ENCODE peak calls at places on chromosome 10, in nine cellular contexts. One of them, this sample, is unnamed.

GRCh38 chr10:104328916-104329710 is 9.2 kb downstream of the ITPRIP start:
- DNase-seq in fibroblast of lung: peak; percentile 97
- DNase-seq in activated CD4-positive, alpha-beta T cell treated with anti-CD3 and anti-CD28 coated beads, Interleukin-2, amount 10 ng/mL, durations not matched to agents 7 days and 5 days: peak; percentile 72
- DNase-seq in M059J: peak; percentile 91
- DNase-seq in T follicular helper cell: peak; percentile 67
- DNase-seq in Panc1: peak; percentile 98
- DNase-seq in neural progenitor cell: peak; percentile 92
- DNase-seq in cardiac muscle cell: peak; percentile 94
- DNase-seq in NCI-H1417: peak; percentile 84
- DNase-seq in this sample: peak; percentile 79

GRCh38 chr10:9684186-9684585 is 1333.5 kb upstream of the CELF2 start:
- DNase-seq in cardiac muscle cell: no peak
- DNase-seq in fibroblast of lung: no peak
- DNase-seq in Panc1: no peak
- DNase-seq in activated CD4-positive, alpha-beta T cell treated with anti-CD3 and anti-CD28 coated beads, Interleukin-2, amount 10 ng/mL, durations not matched to agents 7 days and 5 days: no peak
- DNase-seq in NCI-H1417: no peak
- DNase-seq in T follicular helper cell: no peak
- DNase-seq in M059J: no peak
- DNase-seq in neural progenitor cell: no peak
- DNase-seq in this sample: no peak

GRCh38 chr10:104321716-104322415 is 16.4 kb downstream of the ITPRIP start:
- DNase-seq in Panc1: no peak
- DNase-seq in NCI-H1417: no peak
- DNase-seq in activated CD4-positive, alpha-beta T cell treated with anti-CD3 and anti-CD28 coated beads, Interleukin-2, amount 10 ng/mL, durations not matched to agents 7 days and 5 days: no peak
- DNase-seq in fibroblast of lung: peak; percentile 59
- DNase-seq in cardiac muscle cell: no peak
- DNase-seq in T follicular helper cell: peak; percentile 14
- DNase-seq in neural progenitor cell: no peak
- DNase-seq in M059J: no peak
- DNase-seq in this sample: no peak

GRCh38 chr10:126511917-126512487 is 123.7 kb upstream of the ADAM12 start:
- DNase-seq in neural progenitor cell: no peak
- DNase-seq in cardiac muscle cell: peak; percentile 21
- DNase-seq in T follicular helper cell: no peak
- DNase-seq in M059J: no peak
- DNase-seq in activated CD4-positive, alpha-beta T cell treated with anti-CD3 and anti-CD28 coated beads, Interleukin-2, amount 10 ng/mL, durations not matched to agents 7 days and 5 days: no peak
- DNase-seq in Panc1: no peak
- DNase-seq in NCI-H1417: no peak
- DNase-seq in fibroblast of lung: no peak
- DNase-seq in this sample: no peak

GRCh38 chr10:79239930-79240713 is 107.1 kb upstream of the PPIF start:
- DNase-seq in fibroblast of lung: peak; percentile 86
- DNase-seq in cardiac muscle cell: no peak
- DNase-seq in Panc1: no peak
- DNase-seq in activated CD4-positive, alpha-beta T cell treated with anti-CD3 and anti-CD28 coated beads, Interleukin-2, amount 10 ng/mL, durations not matched to agents 7 days and 5 days: no peak
- DNase-seq in T follicular helper cell: no peak
- DNase-seq in NCI-H1417: no peak
- DNase-seq in M059J: peak; percentile 93
- DNase-seq in neural progenitor cell: peak; percentile 90
- DNase-seq in this sample: peak; percentile 83

GRCh38 chr10:123380491-123381085 is 226.4 kb downstream of the BUB3 start:
- DNase-seq in cardiac muscle cell: peak; percentile 29
- DNase-seq in M059J: peak; percentile 23
- DNase-seq in fibroblast of lung: peak; percentile 31
- DNase-seq in activated CD4-positive, alpha-beta T cell treated with anti-CD3 and anti-CD28 coated beads, Interleukin-2, amount 10 ng/mL, durations not matched to agents 7 days and 5 days: no peak
- DNase-seq in neural progenitor cell: peak; percentile 23
- DNase-seq in T follicular helper cell: no peak
- DNase-seq in NCI-H1417: peak; percentile 57
- DNase-seq in Panc1: peak; percentile 39
- DNase-seq in this sample: no peak

GRCh38 chr10:70054902-70055301 is 2.3 kb downstream of the MACROH2A2 start:
- DNase-seq in neural progenitor cell: peak; percentile 48
- DNase-seq in activated CD4-positive, alpha-beta T cell treated with anti-CD3 and anti-CD28 coated beads, Interleukin-2, amount 10 ng/mL, durations not matched to agents 7 days and 5 days: no peak
- DNase-seq in Panc1: no peak
- DNase-seq in cardiac muscle cell: no peak
- DNase-seq in NCI-H1417: peak; percentile 57
- DNase-seq in T follicular helper cell: no peak
- DNase-seq in fibroblast of lung: no peak
- DNase-seq in M059J: no peak
- DNase-seq in this sample: no peak

GRCh38 chr10:103502849-103503660 is 9.6 kb downstream of the NEURL1 start:
- DNase-seq in Panc1: no peak
- DNase-seq in M059J: no peak
- DNase-seq in activated CD4-positive, alpha-beta T cell treated with anti-CD3 and anti-CD28 coated beads, Interleukin-2, amount 10 ng/mL, durations not matched to agents 7 days and 5 days: no peak
- DNase-seq in neural progenitor cell: peak; percentile 17
- DNase-seq in T follicular helper cell: no peak
- DNase-seq in cardiac muscle cell: no peak
- DNase-seq in NCI-H1417: peak; percentile 91
- DNase-seq in fibroblast of lung: no peak
- DNase-seq in this sample: no peak

GRCh38 chr10:132707776-132708171 is 78.2 kb downstream of the NKX6-2 start:
- DNase-seq in cardiac muscle cell: no peak
- DNase-seq in fibroblast of lung: no peak
- DNase-seq in NCI-H1417: no peak
- DNase-seq in Panc1: no peak
- DNase-seq in T follicular helper cell: no peak
- DNase-seq in activated CD4-positive, alpha-beta T cell treated with anti-CD3 and anti-CD28 coated beads, Interleukin-2, amount 10 ng/mL, durations not matched to agents 7 days and 5 days: no peak
- DNase-seq in M059J: no peak
- DNase-seq in neural progenitor cell: no peak
- DNase-seq in this sample: no peak

GRCh38 chr10:13091816-13092215 is 8.1 kb upstream of the OPTN start:
- DNase-seq in cardiac muscle cell: no peak
- DNase-seq in Panc1: no peak
- DNase-seq in T follicular helper cell: no peak
- DNase-seq in activated CD4-positive, alpha-beta T cell treated with anti-CD3 and anti-CD28 coated beads, Interleukin-2, amount 10 ng/mL, durations not matched to agents 7 days and 5 days: no peak
- DNase-seq in NCI-H1417: no peak
- DNase-seq in M059J: no peak
- DNase-seq in neural progenitor cell: no peak
- DNase-seq in fibroblast of lung: no peak
- DNase-seq in this sample: no peak

GRCh38 chr10:113665352-113665751 is 1.5 kb upstream of the NRAP start:
- DNase-seq in M059J: no peak
- DNase-seq in Panc1: no peak
- DNase-seq in NCI-H1417: no peak
- DNase-seq in fibroblast of lung: no peak
- DNase-seq in activated CD4-positive, alpha-beta T cell treated with anti-CD3 and anti-CD28 coated beads, Interleukin-2, amount 10 ng/mL, durations not matched to agents 7 days and 5 days: no peak
- DNase-seq in cardiac muscle cell: no peak
- DNase-seq in T follicular helper cell: no peak
- DNase-seq in neural progenitor cell: no peak
- DNase-seq in this sample: no peak

GRCh38 chr10:89480047-89480446 is 55.3 kb downstream of the SLC16A12 start:
- DNase-seq in Panc1: no peak
- DNase-seq in NCI-H1417: no peak
- DNase-seq in M059J: peak; percentile 11
- DNase-seq in neural progenitor cell: no peak
- DNase-seq in T follicular helper cell: no peak
- DNase-seq in activated CD4-positive, alpha-beta T cell treated with anti-CD3 and anti-CD28 coated beads, Interleukin-2, amount 10 ng/mL, durations not matched to agents 7 days and 5 days: no peak
- DNase-seq in fibroblast of lung: peak; percentile 29
- DNase-seq in cardiac muscle cell: peak; percentile 72
- DNase-seq in this sample: no peak

GRCh38 chr10:21688870-21689269 is 154.8 kb downstream of the MLLT10 start:
- DNase-seq in neural progenitor cell: no peak
- DNase-seq in cardiac muscle cell: no peak
- DNase-seq in M059J: no peak
- DNase-seq in activated CD4-positive, alpha-beta T cell treated with anti-CD3 and anti-CD28 coated beads, Interleukin-2, amount 10 ng/mL, durations not matched to agents 7 days and 5 days: no peak
- DNase-seq in Panc1: no peak
- DNase-seq in NCI-H1417: no peak
- DNase-seq in fibroblast of lung: no peak
- DNase-seq in T follicular helper cell: no peak
- DNase-seq in this sample: no peak

GRCh38 chr10:109456566-109457361 is 466.5 kb downstream of the XPNPEP1 start:
- DNase-seq in Panc1: no peak
- DNase-seq in M059J: no peak
- DNase-seq in fibroblast of lung: no peak
- DNase-seq in T follicular helper cell: no peak
- DNase-seq in neural progenitor cell: peak; percentile 71
- DNase-seq in cardiac muscle cell: peak; percentile 0
- DNase-seq in activated CD4-positive, alpha-beta T cell treated with anti-CD3 and anti-CD28 coated beads, Interleukin-2, amount 10 ng/mL, durations not matched to agents 7 days and 5 days: no peak
- DNase-seq in NCI-H1417: peak; percentile 45
- DNase-seq in this sample: peak; percentile 48

GRCh38 chr10:31583358-31583757 is 264.3 kb downstream of the ZEB1 start:
- DNase-seq in T follicular helper cell: no peak
- DNase-seq in Panc1: no peak
- DNase-seq in activated CD4-positive, alpha-beta T cell treated with anti-CD3 and anti-CD28 coated beads, Interleukin-2, amount 10 ng/mL, durations not matched to agents 7 days and 5 days: no peak
- DNase-seq in M059J: no peak
- DNase-seq in neural progenitor cell: no peak
- DNase-seq in fibroblast of lung: no peak
- DNase-seq in cardiac muscle cell: no peak
- DNase-seq in NCI-H1417: no peak
- DNase-seq in this sample: no peak

GRCh38 chr10:72875250-72876055 is 18.1 kb upstream of the OIT3 start:
- DNase-seq in activated CD4-positive, alpha-beta T cell treated with anti-CD3 and anti-CD28 coated beads, Interleukin-2, amount 10 ng/mL, durations not matched to agents 7 days and 5 days: peak; percentile 24
- DNase-seq in cardiac muscle cell: peak; percentile 52
- DNase-seq in neural progenitor cell: peak; percentile 31
- DNase-seq in fibroblast of lung: peak; percentile 22
- DNase-seq in M059J: peak; percentile 43
- DNase-seq in T follicular helper cell: no peak
- DNase-seq in Panc1: peak; percentile 24
- DNase-seq in NCI-H1417: peak; percentile 37
- DNase-seq in this sample: no peak

GRCh38 chr10:33735463-33735862 is 401.0 kb upstream of the NRP1 start:
- DNase-seq in fibroblast of lung: peak; percentile 18
- DNase-seq in cardiac muscle cell: no peak
- DNase-seq in T follicular helper cell: no peak
- DNase-seq in M059J: peak; percentile 76
- DNase-seq in NCI-H1417: no peak
- DNase-seq in activated CD4-positive, alpha-beta T cell treated with anti-CD3 and anti-CD28 coated beads, Interleukin-2, amount 10 ng/mL, durations not matched to agents 7 days and 5 days: no peak
- DNase-seq in neural progenitor cell: no peak
- DNase-seq in Panc1: no peak
- DNase-seq in this sample: no peak

GRCh38 chr10:22620140-22620857 is 94.1 kb downstream of the PIP4K2A start:
- DNase-seq in Panc1: peak; percentile 91
- DNase-seq in T follicular helper cell: no peak
- DNase-seq in cardiac muscle cell: peak; percentile 96
- DNase-seq in neural progenitor cell: no peak
- DNase-seq in activated CD4-positive, alpha-beta T cell treated with anti-CD3 and anti-CD28 coated beads, Interleukin-2, amount 10 ng/mL, durations not matched to agents 7 days and 5 days: no peak
- DNase-seq in fibroblast of lung: peak; percentile 98
- DNase-seq in M059J: peak; percentile 94
- DNase-seq in NCI-H1417: no peak
- DNase-seq in this sample: no peak

GRCh38 chr10:130341325-130341724 is 205.1 kb downstream of the GLRX3 start:
- DNase-seq in cardiac muscle cell: no peak
- DNase-seq in NCI-H1417: no peak
- DNase-seq in Panc1: no peak
- DNase-seq in M059J: no peak
- DNase-seq in activated CD4-positive, alpha-beta T cell treated with anti-CD3 and anti-CD28 coated beads, Interleukin-2, amount 10 ng/mL, durations not matched to agents 7 days and 5 days: peak; percentile 15
- DNase-seq in T follicular helper cell: no peak
- DNase-seq in fibroblast of lung: no peak
- DNase-seq in neural progenitor cell: peak; percentile 78
- DNase-seq in this sample: peak; percentile 30

GRCh38 chr10:127279334-127279774 is 83.0 kb upstream of the INSYN2A start:
- DNase-seq in activated CD4-positive, alpha-beta T cell treated with anti-CD3 and anti-CD28 coated beads, Interleukin-2, amount 10 ng/mL, durations not matched to agents 7 days and 5 days: no peak
- DNase-seq in M059J: no peak
- DNase-seq in NCI-H1417: no peak
- DNase-seq in Panc1: no peak
- DNase-seq in cardiac muscle cell: no peak
- DNase-seq in neural progenitor cell: no peak
- DNase-seq in fibroblast of lung: no peak
- DNase-seq in T follicular helper cell: no peak
- DNase-seq in this sample: no peak

GRCh38 chr10:97422921-97423420 is 3.0 kb upstream of the PGAM1 start:
- DNase-seq in neural progenitor cell: no peak
- DNase-seq in fibroblast of lung: peak; percentile 84
- DNase-seq in Panc1: no peak
- DNase-seq in M059J: peak; percentile 87
- DNase-seq in NCI-H1417: no peak
- DNase-seq in activated CD4-positive, alpha-beta T cell treated with anti-CD3 and anti-CD28 coated beads, Interleukin-2, amount 10 ng/mL, durations not matched to agents 7 days and 5 days: no peak
- DNase-seq in T follicular helper cell: no peak
- DNase-seq in cardiac muscle cell: peak; percentile 51
- DNase-seq in this sample: no peak

GRCh38 chr10:69789164-69789576 is 12.5 kb upstream of the COL13A1 start:
- DNase-seq in NCI-H1417: no peak
- DNase-seq in Panc1: no peak
- DNase-seq in fibroblast of lung: no peak
- DNase-seq in activated CD4-positive, alpha-beta T cell treated with anti-CD3 and anti-CD28 coated beads, Interleukin-2, amount 10 ng/mL, durations not matched to agents 7 days and 5 days: peak; percentile 10
- DNase-seq in cardiac muscle cell: no peak
- DNase-seq in M059J: no peak
- DNase-seq in T follicular helper cell: no peak
- DNase-seq in neural progenitor cell: no peak
- DNase-seq in this sample: no peak

GRCh38 chr10:71516890-71517289 is 120.2 kb downstream of the CDH23 start:
- DNase-seq in NCI-H1417: peak; percentile 35
- DNase-seq in activated CD4-positive, alpha-beta T cell treated with anti-CD3 and anti-CD28 coated beads, Interleukin-2, amount 10 ng/mL, durations not matched to agents 7 days and 5 days: no peak
- DNase-seq in M059J: peak; percentile 4
- DNase-seq in neural progenitor cell: peak; percentile 61
- DNase-seq in Panc1: no peak
- DNase-seq in fibroblast of lung: no peak
- DNase-seq in T follicular helper cell: no peak
- DNase-seq in cardiac muscle cell: no peak
- DNase-seq in this sample: no peak

GRCh38 chr10:48251525-48252353 is 22.8 kb downstream of the FRMPD2 start:
- DNase-seq in M059J: peak; percentile 31
- DNase-seq in NCI-H1417: peak; percentile 86
- DNase-seq in activated CD4-positive, alpha-beta T cell treated with anti-CD3 and anti-CD28 coated beads, Interleukin-2, amount 10 ng/mL, durations not matched to agents 7 days and 5 days: no peak
- DNase-seq in T follicular helper cell: no peak
- DNase-seq in fibroblast of lung: no peak
- DNase-seq in cardiac muscle cell: no peak
- DNase-seq in neural progenitor cell: no peak
- DNase-seq in Panc1: no peak
- DNase-seq in this sample: no peak

GRCh38 chr10:78931333-78932083 is 137.3 kb upstream of the ZMIZ1 start:
- DNase-seq in activated CD4-positive, alpha-beta T cell treated with anti-CD3 and anti-CD28 coated beads, Interleukin-2, amount 10 ng/mL, durations not matched to agents 7 days and 5 days: no peak
- DNase-seq in cardiac muscle cell: peak; percentile 74
- DNase-seq in NCI-H1417: peak; percentile 88
- DNase-seq in T follicular helper cell: no peak
- DNase-seq in neural progenitor cell: no peak
- DNase-seq in M059J: peak; percentile 77
- DNase-seq in fibroblast of lung: peak; percentile 91
- DNase-seq in Panc1: no peak
- DNase-seq in this sample: no peak

GRCh38 chr10:97830064-97830463 is 19.6 kb upstream of the GOLGA7B start:
- DNase-seq in NCI-H1417: peak; percentile 43
- DNase-seq in cardiac muscle cell: no peak
- DNase-seq in Panc1: no peak
- DNase-seq in M059J: no peak
- DNase-seq in T follicular helper cell: no peak
- DNase-seq in neural progenitor cell: no peak
- DNase-seq in activated CD4-positive, alpha-beta T cell treated with anti-CD3 and anti-CD28 coated beads, Interleukin-2, amount 10 ng/mL, durations not matched to agents 7 days and 5 days: no peak
- DNase-seq in fibroblast of lung: no peak
- DNase-seq in this sample: no peak

GRCh38 chr10:130231211-130231850 is 95.1 kb downstream of the GLRX3 start:
- DNase-seq in cardiac muscle cell: no peak
- DNase-seq in fibroblast of lung: no peak
- DNase-seq in NCI-H1417: no peak
- DNase-seq in T follicular helper cell: no peak
- DNase-seq in Panc1: no peak
- DNase-seq in activated CD4-positive, alpha-beta T cell treated with anti-CD3 and anti-CD28 coated beads, Interleukin-2, amount 10 ng/mL, durations not matched to agents 7 days and 5 days: no peak
- DNase-seq in M059J: no peak
- DNase-seq in neural progenitor cell: no peak
- DNase-seq in this sample: no peak

GRCh38 chr10:132111121-132111731 is 45.5 kb downstream of the JAKMIP3 start:
- DNase-seq in fibroblast of lung: no peak
- DNase-seq in T follicular helper cell: no peak
- DNase-seq in M059J: no peak
- DNase-seq in neural progenitor cell: no peak
- DNase-seq in NCI-H1417: no peak
- DNase-seq in activated CD4-positive, alpha-beta T cell treated with anti-CD3 and anti-CD28 coated beads, Interleukin-2, amount 10 ng/mL, durations not matched to agents 7 days and 5 days: no peak
- DNase-seq in Panc1: no peak
- DNase-seq in cardiac muscle cell: no peak
- DNase-seq in this sample: no peak

GRCh38 chr10:78997635-78998618 is 70.8 kb upstream of the ZMIZ1 start:
- DNase-seq in M059J: no peak
- DNase-seq in neural progenitor cell: no peak
- DNase-seq in activated CD4-positive, alpha-beta T cell treated with anti-CD3 and anti-CD28 coated beads, Interleukin-2, amount 10 ng/mL, durations not matched to agents 7 days and 5 days: no peak
- DNase-seq in NCI-H1417: no peak
- DNase-seq in T follicular helper cell: no peak
- DNase-seq in fibroblast of lung: no peak
- DNase-seq in cardiac muscle cell: peak; percentile 35
- DNase-seq in Panc1: no peak
- DNase-seq in this sample: no peak

GRCh38 chr10:43407148-43407575 is 1.8 kb downstream of the HNRNPF start:
- DNase-seq in NCI-H1417: peak; percentile 67
- DNase-seq in M059J: peak; percentile 63
- DNase-seq in T follicular helper cell: peak; percentile 33
- DNase-seq in cardiac muscle cell: peak; percentile 58
- DNase-seq in Panc1: no peak
- DNase-seq in neural progenitor cell: peak; percentile 71
- DNase-seq in fibroblast of lung: peak; percentile 53
- DNase-seq in activated CD4-positive, alpha-beta T cell treated with anti-CD3 and anti-CD28 coated beads, Interleukin-2, amount 10 ng/mL, durations not matched to agents 7 days and 5 days: peak; percentile 59
- DNase-seq in this sample: no peak

GRCh38 chr10:75000748-75001321 is 110.6 kb upstream of the SAMD8 start:
- DNase-seq in fibroblast of lung: no peak
- DNase-seq in cardiac muscle cell: no peak
- DNase-seq in NCI-H1417: no peak
- DNase-seq in Panc1: no peak
- DNase-seq in T follicular helper cell: no peak
- DNase-seq in M059J: no peak
- DNase-seq in activated CD4-positive, alpha-beta T cell treated with anti-CD3 and anti-CD28 coated beads, Interleukin-2, amount 10 ng/mL, durations not matched to agents 7 days and 5 days: no peak
- DNase-seq in neural progenitor cell: no peak
- DNase-seq in this sample: no peak